ENCODE peak calls at places on chromosomes 11 and 22, in four cellular contexts. One of them, this sample, is unnamed.

GRCh38 chr11:43289368-43289767 is 22.4 kb upstream of the API5 start:
- DNase-seq in fibroblast of lung: no peak
- DNase-seq in ovary: no peak
- DNase-seq in psoas muscle: no peak
- DNase-seq in this sample: no peak

GRCh38 chr22:31082606-31083376 is 1.7 kb downstream of the SMTN start:
- DNase-seq in fibroblast of lung: peak; percentile 79
- DNase-seq in ovary: peak; percentile 75
- DNase-seq in psoas muscle: peak; percentile 67
- DNase-seq in this sample: no peak

GRCh38 chr11:118631510-118631909 is 24.1 kb downstream of the PHLDB1 start:
- DNase-seq in fibroblast of lung: no peak
- DNase-seq in ovary: no peak
- DNase-seq in psoas muscle: no peak
- DNase-seq in this sample: no peak

GRCh38 chr11:2202071-2202899 is 30.7 kb upstream of the TH start:
- DNase-seq in fibroblast of lung: no peak
- DNase-seq in ovary: peak; percentile 27
- DNase-seq in psoas muscle: no peak
- DNase-seq in this sample: no peak

GRCh38 chr11:35798983-35799382 is 136.4 kb downstream of the TRIM44 start:
- DNase-seq in fibroblast of lung: no peak
- DNase-seq in ovary: no peak
- DNase-seq in psoas muscle: no peak
- DNase-seq in this sample: no peak

GRCh38 chr22:45877651-45878050 is 99.3 kb downstream of the WNT7B start:
- DNase-seq in fibroblast of lung: no peak
- DNase-seq in ovary: no peak
- DNase-seq in psoas muscle: no peak
- DNase-seq in this sample: no peak

GRCh38 chr11:35683728-35684339 is 21.3 kb downstream of the TRIM44 start:
- DNase-seq in fibroblast of lung: peak; percentile 53
- DNase-seq in ovary: no peak
- DNase-seq in psoas muscle: no peak
- DNase-seq in this sample: no peak

GRCh38 chr11:100709233-100709999 is 22.3 kb downstream of the ARHGAP42 start:
- DNase-seq in fibroblast of lung: peak; percentile 24
- DNase-seq in ovary: no peak
- DNase-seq in psoas muscle: no peak
- DNase-seq in this sample: no peak

GRCh38 chr22:27972732-27973698 is 54.0 kb upstream of the PITPNB start:
- DNase-seq in fibroblast of lung: no peak
- DNase-seq in ovary: no peak
- DNase-seq in psoas muscle: no peak
- DNase-seq in this sample: no peak

GRCh38 chr22:49838771-49839717 is 11.4 kb upstream of the BRD1 start:
- DNase-seq in fibroblast of lung: no peak
- DNase-seq in ovary: no peak
- DNase-seq in psoas muscle: no peak
- DNase-seq in this sample: no peak

GRCh38 chr11:73467505-73467904 is 91.3 kb downstream of the RELT start:
- DNase-seq in fibroblast of lung: no peak
- DNase-seq in ovary: no peak
- DNase-seq in psoas muscle: no peak
- DNase-seq in this sample: no peak

GRCh38 chr22:42261266-42261665 is 9.2 kb downstream of the TCF20 start:
- DNase-seq in fibroblast of lung: peak; percentile 83
- DNase-seq in ovary: no peak
- DNase-seq in psoas muscle: no peak
- DNase-seq in this sample: no peak

GRCh38 chr22:24510694-24511625 is 15.8 kb downstream of the UPB1 start:
- DNase-seq in fibroblast of lung: peak; percentile 63
- DNase-seq in ovary: peak; percentile 8
- DNase-seq in psoas muscle: no peak
- DNase-seq in this sample: no peak

GRCh38 chr22:46947516-46948260 is 185.2 kb downstream of the TBC1D22A start:
- DNase-seq in fibroblast of lung: no peak
- DNase-seq in ovary: no peak
- DNase-seq in psoas muscle: no peak
- DNase-seq in this sample: no peak

GRCh38 chr22:44671742-44672141 is 30.3 kb upstream of the PRR5 start:
- DNase-seq in fibroblast of lung: peak; percentile 49
- DNase-seq in ovary: no peak
- DNase-seq in psoas muscle: no peak
- DNase-seq in this sample: no peak

GRCh38 chr11:120137611-120138521 is at the start of gene TRIM29:
- DNase-seq in fibroblast of lung: no peak
- DNase-seq in ovary: peak; percentile 26
- DNase-seq in psoas muscle: no peak
- DNase-seq in this sample: peak; percentile 33
- TF ChIP-seq CTCF in fibroblast of lung: no peak
- TF ChIP-seq CTCF in ovary: no peak
- TF ChIP-seq CTCF in psoas muscle: no peak
- TF ChIP-seq CTCF in this sample: no peak

GRCh38 chr11:68545347-68545746 is 84.8 kb downstream of the PPP6R3 start:
- DNase-seq in fibroblast of lung: no peak
- DNase-seq in ovary: no peak
- DNase-seq in psoas muscle: no peak
- DNase-seq in this sample: no peak
- H3K4me3 ChIP-seq in fibroblast of lung: no peak overlapping the region
- H3K4me3 ChIP-seq in ovary: no peak overlapping the region
- H3K4me3 ChIP-seq in psoas muscle: no peak overlapping the region
- H3K4me3 ChIP-seq in this sample: no peak overlapping the region

GRCh38 chr11:4441500-4441899 is 7.6 kb upstream of the OR52K2 start:
- DNase-seq in fibroblast of lung: no peak
- DNase-seq in ovary: no peak
- DNase-seq in psoas muscle: no peak
- DNase-seq in this sample: no peak
- H3K27ac ChIP-seq in fibroblast of lung: no peak overlapping the region
- H3K27ac ChIP-seq in ovary: no peak overlapping the region
- H3K27ac ChIP-seq in psoas muscle: no peak overlapping the region
- H3K27ac ChIP-seq in this sample: no peak overlapping the region

GRCh38 chr11:130666781-130667251 is 218.4 kb downstream of the ADAMTS15 start:
- DNase-seq in fibroblast of lung: peak; percentile 68
- DNase-seq in ovary: no peak
- DNase-seq in psoas muscle: no peak
- DNase-seq in this sample: no peak
- TF ChIP-seq CTCF in fibroblast of lung: peak; percentile 36
- TF ChIP-seq CTCF in ovary: no peak
- TF ChIP-seq CTCF in psoas muscle: no peak
- TF ChIP-seq CTCF in this sample: peak; percentile 15

DNA sequence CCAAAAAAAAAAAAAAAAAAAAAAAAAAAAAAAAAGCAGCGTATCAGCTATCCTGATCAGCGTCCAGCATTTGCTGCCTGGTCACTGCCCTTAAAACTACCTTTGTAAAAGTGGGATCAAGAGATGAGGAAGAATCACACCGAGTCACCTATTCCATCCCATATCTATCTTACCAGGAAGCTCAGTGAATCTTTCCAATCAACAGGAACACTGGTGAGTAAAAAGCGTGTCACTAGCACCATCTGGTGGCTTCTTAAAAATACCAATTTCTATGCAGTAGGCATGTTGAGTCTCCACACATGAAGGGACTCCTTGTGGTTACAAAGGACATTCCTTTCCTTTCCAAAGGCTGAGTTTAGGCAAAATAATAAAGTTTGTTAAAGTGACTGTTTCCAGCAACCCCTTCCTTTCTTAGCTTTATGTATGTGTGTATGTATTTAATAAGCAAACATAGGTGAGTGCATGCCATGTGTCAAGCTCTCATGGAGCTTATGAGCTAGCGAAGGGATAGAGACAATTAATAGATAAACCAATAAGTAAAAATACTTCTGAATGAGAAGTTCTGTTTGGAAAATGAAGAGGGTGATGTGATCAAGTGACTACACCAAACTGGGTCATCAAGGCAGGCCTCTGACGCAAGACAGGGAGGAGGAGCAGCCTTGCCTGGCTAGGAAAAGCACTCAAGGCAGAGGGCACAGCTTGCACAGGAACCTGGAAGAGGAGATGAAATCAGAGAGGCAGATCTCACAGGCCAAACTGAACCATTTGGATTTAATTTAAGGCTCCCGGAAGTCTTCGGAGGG is 13.9 kb upstream of the TP53AIP1 start:
- DNase-seq in fibroblast of lung: peak; percentile 82
- DNase-seq in ovary: no peak
- DNase-seq in psoas muscle: no peak
- DNase-seq in this sample: no peak
- H3K4me3 ChIP-seq in fibroblast of lung: no peak overlapping the region
- H3K4me3 ChIP-seq in ovary: no peak overlapping the region
- H3K4me3 ChIP-seq in psoas muscle: no peak overlapping the region
- H3K4me3 ChIP-seq in this sample: no peak overlapping the region

GRCh38 chr11:34631297-34631696 is 10.4 kb downstream of the EHF start:
- DNase-seq in fibroblast of lung: no peak
- DNase-seq in ovary: no peak
- DNase-seq in psoas muscle: no peak
- DNase-seq in this sample: no peak

GRCh38 chr11:34630544-34630943 is 9.7 kb downstream of the EHF start:
- DNase-seq in fibroblast of lung: no peak
- DNase-seq in ovary: no peak
- DNase-seq in psoas muscle: no peak
- DNase-seq in this sample: no peak

GRCh38 chr11:34633640-34633989 is 12.7 kb downstream of the EHF start:
- DNase-seq in fibroblast of lung: no peak
- DNase-seq in ovary: no peak
- DNase-seq in psoas muscle: no peak
- DNase-seq in this sample: no peak

GRCh38 chr11:34631737-34632104 is 10.8 kb downstream of the EHF start:
- DNase-seq in fibroblast of lung: no peak
- DNase-seq in ovary: no peak
- DNase-seq in psoas muscle: no peak
- DNase-seq in this sample: no peak

GRCh38 chr11:34632105-34632780 is 11.3 kb downstream of the EHF start:
- DNase-seq in fibroblast of lung: no peak
- DNase-seq in ovary: no peak
- DNase-seq in psoas muscle: peak; percentile 31
- DNase-seq in this sample: peak; percentile 55
- H3K27ac ChIP-seq in fibroblast of lung: no peak overlapping the region
- H3K27ac ChIP-seq in ovary: no peak overlapping the region
- H3K27ac ChIP-seq in psoas muscle: peak overlapping the region; percentile 33
- H3K27ac ChIP-seq in this sample: peak overlapping the region; percentile 63